ENCODE peak calls at places on chromosomes 13 and 19, in five cellular contexts. Q is CD4-positive, CD25-positive, alpha-beta regulatory T cell; W is heart left ventricle; O is bronchial epithelial cell; Y is WERI-Rb-1. A is an unnamed sample. For H3K36me3, the result is how much of the 10 kb centered on the place peaks cover.

GRCh38 chr13:24277721-24278120 is 31.7 kb upstream of the C1QTNF9 start:
- DNase-seq in W (no peak), Y (no peak), O (no peak), Q (no peak), A (no peak)

GRCh38 chr19:35913589-35913988 is 5.5 kb upstream of the TYROBP start:
- DNase-seq in O (peak), W (no peak), Y (no peak), Q (no peak), A (no peak)

GRCh38 chr13:51148952-51149573 is 38.0 kb upstream of the C13orf42 start:
- DNase-seq in O (peak), Q (peak), W (no peak), Y (peak), A (no peak)

GRCh38 chr13:43686557-43686956 is 100.2 kb downstream of the ENOX1 start:
- DNase-seq in W (peak), O (peak), Y (no peak), Q (no peak), A (no peak)

GRCh38 chr13:31048521-31048920 is 113.2 kb downstream of the HSPH1 start:
- DNase-seq in Q (no peak), O (no peak), W (no peak), Y (no peak), A (no peak)

GRCh38 chr13:32314968-32315254 is 252 bp downstream of the ZAR1L start:
- DNase-seq in Q (peak), Y (peak), O (peak), W (peak), A (no peak)

GRCh38 chr19:16628984-16629691 is 1.1 kb upstream of the MED26 start:
- DNase-seq in Y (no peak), O (no peak), Q (peak), W (peak), A (no peak)

GRCh38 chr13:109370486-109370885 is 415.9 kb downstream of the IRS2 start:
- DNase-seq in W (no peak), Q (no peak), Y (no peak), O (no peak), A (no peak)

GRCh38 chr13:71865858-71866172 is 1.2 kb downstream of the DACH1 start:
- DNase-seq in Q (no peak), W (no peak), O (no peak), Y (peak), A (no peak)

GRCh38 chr13:27926644-27927434 is 7.0 kb downstream of the PDX1 start:
- DNase-seq in Y (no peak), O (no peak), Q (no peak), W (no peak), A (no peak)

GRCh38 chr19:58571575-58571947 is 1.6 kb downstream of the MZF1 start:
- DNase-seq in O (no peak), Q (no peak), Y (no peak), W (peak), A (no peak)

GRCh38 chr13:62924395-62924794 is 1508.7 kb upstream of the PCDH20 start:
- DNase-seq in W (no peak), Y (no peak), Q (no peak), O (no peak), A (no peak)

GRCh38 chr19:16373539-16373938 is 48.9 kb downstream of the KLF2 start:
- DNase-seq in W (peak), O (no peak), Y (no peak), Q (no peak), A (no peak)

GRCh38 chr13:43988302-43988701 is 108.6 kb downstream of the LACC1 start:
- DNase-seq in Y (no peak), Q (no peak), O (peak), W (no peak), A (no peak)

GRCh38 chr13:100490692-100491091 is 97.9 kb downstream of the GGACT start:
- DNase-seq in Q (no peak), O (no peak), Y (no peak), W (no peak), A (no peak)

GRCh38 chr13:60229708-60230272 is 66.1 kb upstream of the DIAPH3 start:
- DNase-seq in Q (no peak), W (no peak), O (no peak), Y (no peak), A (no peak)

GRCh38 chr13:90020536-90020935 is 1327.0 kb upstream of the MIR17HG start:
- DNase-seq in O (no peak), Y (no peak), Q (no peak), W (no peak), A (no peak)

GRCh38 chr13:55553736-55554135 is 1587.0 kb upstream of the PRR20A start:
- DNase-seq in W (no peak), O (no peak), Q (no peak), Y (no peak), A (no peak)

GRCh38 chr13:98490195-98490771 is 86.6 kb downstream of the STK24 start:
- DNase-seq in W (no peak), O (no peak), Y (no peak), Q (no peak), A (no peak)
- H3K4me3 ChIP-seq in W (no peak), O (no peak), Y (no peak), Q (no peak), A (no peak)

DNA sequence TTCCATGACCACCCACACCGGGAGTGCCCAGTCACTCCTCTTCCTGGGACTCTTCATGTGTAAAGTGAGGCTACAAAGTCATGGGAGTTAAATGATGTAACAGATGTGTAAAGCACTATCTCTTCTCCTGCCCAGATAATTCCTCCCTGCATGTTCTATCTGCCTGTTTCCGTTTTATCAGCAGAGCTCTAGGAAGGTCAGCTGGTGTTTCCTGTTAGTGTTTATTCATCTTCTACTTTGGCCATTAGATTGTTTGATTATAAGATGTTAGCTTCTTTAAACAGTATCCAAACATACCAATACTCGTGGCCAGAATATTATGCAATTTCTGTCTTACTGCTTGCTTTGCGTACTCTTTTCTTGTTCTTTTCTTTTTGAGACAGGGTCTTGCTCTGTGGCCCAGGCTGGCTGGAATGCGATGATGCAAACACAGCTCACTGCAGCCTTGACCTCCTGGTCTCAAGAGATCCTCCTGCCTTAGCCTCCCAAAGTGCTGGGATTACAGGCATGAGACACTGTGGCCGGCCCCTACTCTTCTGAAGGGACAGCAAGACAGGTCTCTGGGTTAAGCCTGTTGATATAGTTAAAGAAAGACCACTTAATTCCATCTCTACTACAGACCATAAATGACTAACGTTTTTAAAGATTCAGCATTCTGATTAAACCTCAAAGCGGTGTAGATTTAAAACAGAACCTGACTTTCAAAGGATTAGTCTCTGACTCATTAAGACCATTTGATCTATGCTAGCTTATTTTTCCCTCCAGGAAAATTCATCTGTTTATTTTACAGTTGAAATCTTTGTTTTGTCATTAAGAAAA is 97.4 kb upstream of the AKAP11 start:
- DNase-seq in Y (no peak), W (no peak), Q (no peak), O (no peak), A (no peak)
- H3K36me3 ChIP-seq in Y (under half), W (half or more), Q (under half), O (under half), A (under half)

GRCh38 chr19:3687774-3688706 is 12.2 kb downstream of the PIP5K1C start:
- DNase-seq in W (no peak), Q (peak), Y (no peak), O (peak), A (peak)
- H3K4me3 ChIP-seq in W (peak), Q (no peak), Y (no peak), O (no peak), A (peak)

GRCh38 chr19:12940897-12941296 is 2.5 kb downstream of the CALR start:
- DNase-seq in Q (no peak), W (no peak), Y (no peak), O (no peak), A (no peak)
- H3K36me3 ChIP-seq in Q (under half), W (half or more), Y (half or more), O (under half), A (under half)

GRCh38 chr19:13138916-13139198 is 11.3 kb downstream of the STX10 start:
- DNase-seq in W (no peak), Y (no peak), Q (no peak), O (no peak), A (no peak)

GRCh38 chr19:13139633-13140311 is 10.4 kb downstream of the STX10 start:
- DNase-seq in O (no peak), Y (no peak), Q (no peak), W (no peak), A (no peak)

GRCh38 chr19:13146763-13147563 is 3.2 kb downstream of the STX10 start:
- DNase-seq in W (no peak), Q (no peak), Y (no peak), O (no peak), A (no peak)

GRCh38 chr19:13138171-13138915 is 11.8 kb downstream of the STX10 start:
- DNase-seq in W (no peak), Y (no peak), Q (no peak), O (no peak), A (no peak)

DNA sequence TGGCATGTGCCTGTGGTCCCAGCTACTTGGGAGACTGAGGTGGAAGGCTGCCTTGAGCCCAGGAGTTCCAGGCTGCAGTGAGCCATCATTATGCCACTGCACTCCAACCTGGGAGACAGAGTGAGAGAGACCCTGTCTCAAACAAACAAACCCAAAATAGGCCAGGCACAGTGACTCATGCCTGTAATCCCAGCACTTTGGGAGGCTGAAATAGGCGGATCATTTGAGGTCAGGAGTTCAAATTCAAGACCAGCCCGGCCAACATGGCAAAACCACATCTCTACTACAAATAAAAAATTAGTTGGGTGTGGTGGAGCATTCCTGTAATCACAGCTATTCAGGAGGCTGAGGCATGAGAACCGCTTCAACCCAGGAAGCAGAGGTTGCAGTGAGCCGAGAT is 7.0 kb downstream of the STX10 start:
- DNase-seq in O (peak), W (no peak), Y (no peak), Q (no peak), A (no peak)
- H3K4me3 ChIP-seq in O (no peak), W (no peak), Y (no peak), Q (no peak), A (no peak)

GRCh38 chr13:96141032-96141431 is 51.1 kb downstream of the HS6ST3 start:
- DNase-seq in W (no peak), Q (no peak), O (peak), Y (no peak), A (no peak)
- H3K36me3 ChIP-seq in W (under half), Q (under half), O (under half), Y (under half), A (under half)

GRCh38 chr19:11194657-11195056 is 2.7 kb downstream of the KANK2 start:
- DNase-seq in Q (no peak), W (no peak), Y (no peak), O (no peak), A (no peak)

GRCh38 chr19:11194173-11194572 is 3.2 kb downstream of the KANK2 start:
- DNase-seq in O (no peak), Y (no peak), W (no peak), Q (no peak), A (no peak)

GRCh38 chr19:11196406-11197287 is 698 bp downstream of the KANK2 start:
- DNase-seq in Q (no peak), Y (peak), O (no peak), W (peak), A (no peak)

GRCh38 chr19:11195169-11195568 is 2.2 kb downstream of the KANK2 start:
- DNase-seq in O (no peak), W (peak), Y (no peak), Q (peak), A (no peak)

GRCh38 chr19:11195681-11196080 is 1.7 kb downstream of the KANK2 start:
- DNase-seq in O (no peak), Q (no peak), W (no peak), Y (no peak), A (no peak)
- H3K4me3 ChIP-seq in O (no peak), Q (no peak), W (peak), Y (no peak), A (no peak)

DNA sequence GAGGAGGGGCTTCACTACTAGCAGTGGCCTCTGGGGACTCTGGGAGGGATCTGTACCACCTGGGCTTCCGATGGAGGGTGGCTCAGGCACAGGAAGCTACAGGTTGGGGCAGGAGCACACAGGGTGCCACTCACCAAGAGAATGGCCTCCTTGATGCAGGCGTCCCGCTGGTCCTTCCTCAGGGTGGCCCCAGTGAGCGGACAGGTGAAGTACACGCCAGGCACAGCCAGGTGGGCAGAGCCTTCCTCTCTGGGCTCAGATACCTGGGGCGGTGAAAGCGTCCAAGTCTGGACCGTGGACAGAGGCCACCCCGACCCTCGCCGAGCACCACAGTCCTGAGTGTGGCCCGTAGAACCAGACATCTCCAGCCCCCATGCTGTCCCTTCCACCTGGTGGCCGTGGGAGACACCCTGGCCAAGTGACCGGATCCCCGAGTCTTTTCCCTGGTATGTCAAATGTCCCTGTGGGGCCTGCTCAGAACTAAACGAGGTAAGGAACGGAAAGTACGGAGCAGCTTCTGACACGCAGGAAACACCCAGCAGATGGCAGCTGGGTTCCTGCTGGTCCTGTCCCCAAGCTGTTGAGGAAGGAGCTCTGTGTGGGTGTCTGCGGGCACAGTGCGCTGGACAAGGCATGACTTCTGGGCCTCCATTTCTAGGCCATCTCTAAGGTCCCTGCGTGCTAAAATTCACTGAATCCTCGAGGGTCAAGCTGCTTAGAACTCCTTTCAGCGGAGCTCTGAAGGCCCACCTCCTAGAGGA is 5.2 kb downstream of the UBXN6 start:
- DNase-seq in Q (no peak), W (no peak), Y (no peak), O (no peak), A (no peak)
- H3K36me3 ChIP-seq in Q (under half), W (half or more), Y (half or more), O (under half), A (under half)

GRCh38 chr19:6723108-6723618 is 2.7 kb upstream of the C3 start:
- DNase-seq in Y (no peak), W (no peak), O (peak), Q (no peak), A (no peak)
- H3K4me3 ChIP-seq in Y (no peak), W (no peak), O (no peak), Q (no peak), A (no peak)

DNA sequence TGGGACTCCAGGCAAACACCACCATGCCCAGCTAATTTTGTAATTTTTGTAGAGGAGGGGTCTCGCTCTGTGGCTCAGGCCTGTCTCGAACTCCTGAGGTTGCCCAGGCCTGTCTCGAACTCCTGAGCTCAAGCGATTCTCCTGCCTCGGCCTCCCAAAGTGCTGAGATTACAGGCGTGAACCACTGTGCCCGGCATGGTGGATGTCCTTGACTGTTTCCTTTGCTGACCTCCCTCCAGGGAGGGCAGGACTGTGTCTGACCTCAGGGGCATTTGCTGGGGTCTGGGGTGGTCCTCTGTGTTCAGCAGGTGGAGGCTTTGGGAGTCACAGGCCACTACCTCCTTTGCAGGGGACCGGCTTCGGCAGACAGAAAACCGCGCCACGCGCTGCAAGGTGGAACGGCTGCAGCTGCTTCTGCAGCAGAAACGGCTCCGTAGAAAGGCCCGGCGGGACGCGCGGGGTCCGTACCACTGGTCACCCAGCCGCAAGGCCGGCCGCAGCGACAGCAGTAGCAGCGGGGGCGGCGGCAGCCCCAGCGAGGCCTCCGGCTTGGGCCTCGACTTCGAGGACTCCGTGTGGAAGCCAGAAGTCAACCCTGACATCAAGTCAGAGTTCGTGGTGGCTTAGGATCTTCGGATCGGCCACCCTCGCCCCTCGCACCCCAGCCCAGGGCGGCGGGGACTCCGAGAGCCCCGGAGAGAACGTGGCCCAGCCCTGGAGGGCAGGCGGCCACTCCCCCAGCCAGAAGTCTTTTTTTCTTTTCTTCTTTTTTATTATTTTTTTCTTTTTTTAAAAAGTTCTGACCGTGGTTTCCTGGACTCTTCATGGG is 8.5 kb downstream of the MIDN start:
- DNase-seq in W (no peak), Q (no peak), O (no peak), Y (no peak), A (no peak)
- H3K36me3 ChIP-seq in W (half or more), Q (under half), O (under half), Y (half or more), A (under half)

A was measured in GM06990.